ENCODE peak calls at places on chromosomes 7 and 10, in seven cellular contexts. P, A, B, U, X, Q and T are unnamed samples.

GRCh38 chr7:47638679-47639306 is 56.9 kb upstream of the TNS3 start:
- DNase-seq in P (no peak), A (peak; percentile 51), B (no peak), U (no peak), X (peak; percentile 79), Q (peak; percentile 45), T (no peak)

GRCh38 chr7:112296416-112296815 is 89.9 kb downstream of the ZNF277 start:
- DNase-seq in P (no peak), A (no peak), B (no peak), U (no peak), X (no peak), Q (no peak), T (no peak)

GRCh38 chr10:86247073-86247472 is 119.5 kb downstream of the GRID1 start:
- DNase-seq in P (no peak), A (no peak), B (no peak), U (no peak), X (no peak), Q (no peak), T (no peak)

GRCh38 chr7:114047889-114048288 is 129.1 kb upstream of the PPP1R3A start:
- DNase-seq in P (no peak), A (no peak), B (no peak), U (no peak), X (peak; percentile 85), Q (peak; percentile 18), T (no peak)

GRCh38 chr7:134954197-134955082 is 31.9 kb upstream of the AGBL3 start:
- DNase-seq in P (no peak), A (no peak), B (no peak), U (no peak), X (peak; percentile 72), Q (peak; percentile 39), T (no peak)

GRCh38 chr7:28609608-28610007 is 197.3 kb downstream of the CREB5 start:
- DNase-seq in P (no peak), A (no peak), B (no peak), U (peak; percentile 27), X (no peak), Q (no peak), T (no peak)

GRCh38 chr10:3622845-3623621 is 162.0 kb downstream of the KLF6 start:
- DNase-seq in P (no peak), A (no peak), B (no peak), U (no peak), X (peak; percentile 28), Q (no peak), T (no peak)

GRCh38 chr10:26621243-26621888 is 76.1 kb upstream of the PDSS1 start:
- DNase-seq in P (no peak), A (no peak), B (no peak), U (no peak), X (no peak), Q (no peak), T (no peak)

GRCh38 chr7:85634951-85635350 is 448.1 kb upstream of the SEMA3D start:
- DNase-seq in P (no peak), A (no peak), B (no peak), U (no peak), X (no peak), Q (no peak), T (no peak)

GRCh38 chr7:47573758-47574472 is 8.0 kb downstream of the TNS3 start:
- DNase-seq in P (no peak), A (no peak), B (no peak), U (no peak), X (peak; percentile 87), Q (peak; percentile 69), T (no peak)

DNA sequence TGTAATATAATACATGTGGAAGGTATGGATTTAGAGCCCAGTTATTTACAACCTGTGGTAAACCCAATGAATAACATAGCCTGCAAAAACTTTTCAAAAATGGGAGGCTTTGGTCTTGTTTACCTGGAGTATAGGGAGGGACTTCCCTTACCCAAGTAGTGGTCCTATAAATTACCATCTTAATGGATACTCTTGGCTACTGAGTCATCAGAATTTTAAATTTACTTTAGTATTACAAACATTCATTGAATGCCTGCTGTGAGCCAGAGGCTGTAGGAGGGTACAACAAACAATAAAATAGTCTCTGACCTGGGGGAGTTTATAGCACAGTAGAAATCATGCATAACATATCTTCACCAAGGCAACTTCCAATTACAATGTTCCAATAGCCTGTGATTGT is 365.1 kb downstream of the BBS9 start:
- DNase-seq in P (no peak), A (no peak), B (no peak), U (no peak), X (no peak), Q (no peak), T (no peak)
- H3K27ac ChIP-seq in P (no peak overlapping the region), A (peak overlapping the region; percentile 41), B (no peak overlapping the region), U (no peak overlapping the region), X (no peak overlapping the region), Q (no peak overlapping the region), T (no peak overlapping the region)

GRCh38 chr10:79181227-79181626 is 112.5 kb downstream of the ZMIZ1 start:
- DNase-seq in P (no peak), A (no peak), B (no peak), U (no peak), X (no peak), Q (no peak), T (no peak)
- H3K4me1 ChIP-seq in P (peaks cover 13% of the 10 kb centered on the region), A (peaks cover 95% of the 10 kb centered on the region), B (peaks cover 100% of the 10 kb centered on the region), U (peaks cover 100% of the 10 kb centered on the region), X (peaks cover 87% of the 10 kb centered on the region), Q (peaks cover 79% of the 10 kb centered on the region), T (no peaks in the 10 kb centered on the region)

DNA sequence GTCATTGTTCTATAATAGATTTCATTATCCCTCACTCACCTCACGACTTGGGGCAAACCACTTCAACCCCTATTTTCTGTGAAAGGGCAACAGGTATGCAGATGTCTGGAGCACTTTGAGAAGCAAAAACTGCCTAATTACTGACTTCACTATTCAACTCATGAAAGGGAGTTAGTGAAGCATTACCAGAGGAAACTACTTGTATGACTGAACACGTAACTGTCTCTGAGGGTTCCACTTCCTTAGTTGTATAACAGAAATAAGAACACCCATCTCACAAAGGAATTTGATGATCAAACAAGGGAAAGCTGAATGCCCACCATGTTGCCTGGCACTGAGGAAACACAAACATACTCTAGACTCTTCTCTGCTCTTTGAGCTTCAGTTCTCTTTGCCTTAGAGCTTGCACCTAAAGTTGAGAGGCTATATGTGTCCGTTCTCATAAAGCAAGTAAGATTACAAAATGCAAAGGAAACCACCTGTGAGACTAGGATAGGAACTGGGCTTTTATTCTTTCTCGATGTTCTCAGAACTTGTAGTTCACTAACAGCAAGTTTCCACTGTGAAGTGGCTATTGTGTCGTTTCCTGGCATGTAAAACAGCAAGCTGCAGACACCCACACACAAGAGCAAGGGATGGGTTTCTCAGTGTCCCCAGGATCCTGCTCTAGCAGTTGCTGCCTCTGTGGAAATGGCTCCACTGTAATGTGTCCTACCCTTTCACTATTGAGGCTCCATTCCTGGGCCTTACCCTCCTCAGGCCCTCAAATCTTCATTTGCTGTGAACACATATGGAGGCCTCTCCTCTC is 2.6 kb downstream of the TMEM243 start:
- DNase-seq in P (no peak), A (no peak), B (no peak), U (no peak), X (no peak), Q (no peak), T (peak; percentile 86)
- H3K27ac ChIP-seq in P (no peak overlapping the region), A (no peak overlapping the region), B (no peak overlapping the region), U (peak overlapping the region; percentile 91), X (no peak overlapping the region), Q (no peak overlapping the region), T (peak overlapping the region; percentile 96)

DNA sequence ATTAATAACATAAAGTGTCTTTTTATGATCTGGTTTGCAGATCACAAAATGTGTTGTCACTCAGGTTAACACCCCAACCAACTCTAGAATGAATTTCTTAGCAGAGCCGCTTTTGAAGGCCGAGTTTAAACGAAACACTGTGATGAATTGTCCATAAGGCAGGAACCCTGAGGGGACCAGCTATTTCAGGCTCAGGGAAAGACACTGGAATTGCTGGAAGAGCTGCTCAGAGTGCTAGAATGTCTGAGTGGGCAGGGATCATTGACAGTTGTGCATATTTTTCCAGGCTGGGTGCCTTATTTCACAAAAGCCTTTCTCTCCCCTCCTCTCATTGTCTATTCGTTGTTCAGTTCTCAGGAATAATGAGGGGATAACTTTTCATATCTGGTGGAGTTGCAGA is 68.7 kb upstream of the PRKG1 start:
- DNase-seq in P (no peak), A (no peak), B (no peak), U (no peak), X (no peak), Q (no peak), T (no peak)
- H3K4me1 ChIP-seq in P (no peaks in the 10 kb centered on the region), A (peaks cover 81% of the 10 kb centered on the region), B (peaks cover 6% of the 10 kb centered on the region), U (peaks cover 16% of the 10 kb centered on the region), X (peaks cover 5% of the 10 kb centered on the region), Q (no peaks in the 10 kb centered on the region), T (no peaks in the 10 kb centered on the region)